ENCODE peak calls at places on chromosomes 1 and 21, in five cellular contexts. Q is foreskin fibroblast, J is astrocyte of the spinal cord, I is hepatocyte, Y is HCT116. K is an unnamed sample.

GRCh38 chr1:201123866-201124265 is 3.1 kb downstream of the ASCL5 start:
- DNase-seq in Y (no peak), I (no peak), Q (no peak), J (no peak), K (no peak)

GRCh38 chr1:213054142-213054541 is 3.1 kb downstream of the RPS6KC1 start:
- DNase-seq in Y (no peak), I (no peak), Q (no peak), J (no peak), K (no peak)

GRCh38 chr1:195981448-195982139 is 626.6 kb downstream of the KCNT2 start:
- DNase-seq in Y (no peak), I (no peak), Q (peak), J (peak), K (no peak)

GRCh38 chr1:220843481-220844011 is 35.7 kb upstream of the HLX start:
- DNase-seq in Y (no peak), I (no peak), Q (no peak), J (peak), K (no peak)

GRCh38 chr1:215104283-215104682 is 21.7 kb downstream of the KCNK2 start:
- DNase-seq in Y (no peak), J (peak), I (no peak), Q (peak), K (no peak)

GRCh38 chr21:15604424-15604823 is 125.4 kb upstream of the USP25 start:
- DNase-seq in I (no peak), J (peak), Q (peak), Y (no peak), K (no peak)

GRCh38 chr1:44037154-44037553 is 5.9 kb upstream of the SLC6A9 start:
- DNase-seq in Y (no peak), I (no peak), Q (no peak), J (no peak), K (no peak)

GRCh38 chr1:66266350-66266749 is 267.6 kb upstream of the SGIP1 start:
- DNase-seq in J (no peak), Y (peak), I (no peak), Q (no peak), K (no peak)

GRCh38 chr21:42200906-42201614 is 17.9 kb upstream of the ABCG1 start:
- DNase-seq in Y (no peak), J (no peak), Q (no peak), I (no peak), K (no peak)

GRCh38 chr1:104056786-104057185 is 307.1 kb downstream of the AMY1C start:
- DNase-seq in Q (no peak), Y (no peak), I (no peak), J (no peak), K (no peak)

GRCh38 chr1:73463848-73464247 is 734.1 kb downstream of the LRRIQ3 start:
- DNase-seq in Y (no peak), J (no peak), Q (no peak), I (no peak), K (no peak)

GRCh38 chr21:45957986-45958610 is 23.5 kb upstream of the COL6A1 start:
- DNase-seq in Y (no peak), Q (peak), I (no peak), J (no peak), K (no peak)

GRCh38 chr1:71307451-71307850 is 226.6 kb upstream of the ZRANB2 start:
- DNase-seq in J (peak), I (no peak), Y (no peak), Q (peak), K (no peak)

GRCh38 chr1:94862718-94863117 is 42.6 kb downstream of the SLC44A3 start:
- DNase-seq in I (no peak), J (no peak), Q (no peak), Y (peak), K (no peak)

GRCh38 chr1:15236226-15237145 is 10.5 kb upstream of the FHAD1 start:
- DNase-seq in Q (no peak), Y (peak), I (no peak), J (peak), K (no peak)

GRCh38 chr1:226778657-226779058 is 39.6 kb upstream of the ITPKB start:
- DNase-seq in I (no peak), Y (no peak), Q (peak), J (peak), K (no peak)

GRCh38 chr1:84830136-84830535 is 62.9 kb downstream of the LPAR3 start:
- DNase-seq in I (no peak), J (no peak), Q (no peak), Y (no peak), K (no peak)

GRCh38 chr1:94698759-94699502 is 121.2 kb upstream of the SLC44A3 start:
- DNase-seq in J (peak), Q (peak), I (peak), Y (peak), K (no peak)

GRCh38 chr1:234217316-234217840 is 155.9 kb upstream of the COA6 start:
- DNase-seq in Q (no peak), J (no peak), I (no peak), Y (no peak), K (no peak)

GRCh38 chr1:186304982-186305949 is 69.8 kb downstream of the TPR start:
- DNase-seq in J (peak), I (peak), Y (peak), Q (peak), K (peak)

GRCh38 chr21:42746593-42747266 is 93.3 kb downstream of the PDE9A start:
- DNase-seq in Y (no peak), I (no peak), J (no peak), Q (no peak), K (no peak)

GRCh38 chr1:85275701-85276289 is 637 bp downstream of the BCL10 start:
- DNase-seq in Q (no peak), Y (peak), I (peak), J (no peak), K (no peak)

GRCh38 chr21:45938811-45939520 is 42.6 kb upstream of the COL6A1 start:
- DNase-seq in J (no peak), Y (no peak), Q (no peak), I (no peak), K (no peak)

GRCh38 chr1:200432586-200432985 is 22.8 kb upstream of the ZNF281 start:
- DNase-seq in Q (no peak), Y (no peak), J (no peak), I (no peak), K (no peak)

GRCh38 chr1:22975694-22976093 is 3.0 kb upstream of the LACTBL1 start:
- DNase-seq in I (no peak), J (no peak), Q (peak), Y (no peak), K (no peak)

GRCh38 chr1:208029381-208030319 is 118.7 kb upstream of the CD34 start:
- DNase-seq in I (no peak), Q (peak), J (peak), Y (no peak), K (no peak)

GRCh38 chr21:28580585-28580984 is 412.1 kb downstream of the LTN1 start:
- DNase-seq in Y (no peak), Q (no peak), I (no peak), J (no peak), K (no peak)

GRCh38 chr1:43293896-43294760 is 6.7 kb upstream of the TIE1 start:
- DNase-seq in I (no peak), Q (peak), Y (no peak), J (peak), K (no peak)

GRCh38 chr1:229380514-229381160 is 37.8 kb upstream of the CCSAP start:
- DNase-seq in J (no peak), Y (no peak), Q (no peak), I (no peak), K (no peak)

GRCh38 chr1:184757406-184757805 is 2.7 kb upstream of the EDEM3 start:
- DNase-seq in J (no peak), I (no peak), Q (no peak), Y (no peak), K (no peak)

GRCh38 chr1:94958081-94958480 is 31.2 kb upstream of the CNN3 start:
- DNase-seq in Y (no peak), I (no peak), Q (no peak), J (no peak), K (no peak)

GRCh38 chr1:1302006-1302430 is 5.7 kb downstream of the ACAP3 start:
- DNase-seq in Y (no peak), J (no peak), I (no peak), Q (no peak), K (no peak)

GRCh38 chr1:148372731-148373130 is 110.4 kb downstream of the PPIAL4G start:
- DNase-seq in Q (peak), I (no peak), J (peak), Y (no peak), K (peak)

GRCh38 chr1:47584249-47584648 is 146.4 kb downstream of the FOXD2 start:
- DNase-seq in I (no peak), J (no peak), Y (no peak), Q (no peak), K (no peak)

GRCh38 chr1:145978860-145979745 is 14.6 kb downstream of the POLR3GL start:
- DNase-seq in I (peak), J (peak), Q (peak), Y (peak), K (peak)

GRCh38 chr21:42377211-42377950 is 11.0 kb upstream of the TFF1 start:
- DNase-seq in Y (no peak), J (no peak), Q (no peak), I (no peak), K (no peak)

GRCh38 chr1:162380061-162380846 is 1.3 kb upstream of the C1orf226 start:
- DNase-seq in Y (no peak), Q (no peak), I (no peak), J (no peak), K (no peak)

GRCh38 chr1:102191723-102192122 is 195.0 kb upstream of the OLFM3 start:
- DNase-seq in J (peak), Q (no peak), Y (peak), I (peak), K (peak)

DNA sequence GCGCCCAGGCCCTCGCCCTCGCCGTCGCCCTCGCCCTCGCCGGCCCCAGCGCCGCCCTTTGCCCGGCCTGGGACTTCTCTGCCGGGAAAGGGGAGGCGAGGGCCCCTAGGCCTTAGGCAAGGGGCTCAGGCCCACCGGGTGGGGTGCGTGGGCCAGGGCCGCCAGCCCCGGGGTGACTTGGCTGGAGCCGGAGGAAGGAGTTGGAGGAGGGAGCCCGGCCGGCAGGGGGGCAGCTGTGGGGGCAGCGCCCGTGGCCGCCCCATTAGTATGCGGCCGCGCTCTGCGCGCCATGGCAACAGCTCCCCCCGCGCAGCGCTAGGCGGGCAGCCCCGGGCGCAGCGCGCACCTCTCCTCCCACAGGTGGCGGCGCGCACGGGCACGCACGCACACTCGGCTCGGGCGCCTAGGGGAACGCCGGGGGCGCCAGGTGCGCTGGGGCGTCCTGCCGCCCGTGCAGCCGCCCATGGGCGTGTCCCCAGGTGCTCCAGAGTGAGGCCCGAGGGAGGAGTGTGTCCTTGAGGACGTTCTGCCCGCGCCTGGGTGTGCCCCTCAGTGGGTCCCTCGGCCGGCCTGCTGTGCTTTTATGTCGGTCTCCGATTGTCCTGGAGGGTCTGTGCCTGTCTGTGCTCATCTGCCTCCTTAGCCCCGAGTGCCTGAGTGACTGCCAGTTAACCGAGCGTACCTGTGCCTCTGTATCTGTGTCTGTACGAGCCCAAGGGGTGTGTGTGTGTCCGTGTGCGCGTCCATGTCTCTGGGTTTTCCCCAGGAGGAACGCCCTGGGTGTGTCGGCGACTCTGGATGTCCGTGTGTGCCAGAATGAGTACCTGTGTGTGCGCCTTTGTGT is 38.1 kb upstream of the WASF2 start:
- DNase-seq in Y (no peak), Q (no peak), J (no peak), I (peak), K (no peak)
- TF ChIP-seq CTCF in Y (no peak), Q (no peak), J (no peak), I (no peak), K (no peak)

DNA sequence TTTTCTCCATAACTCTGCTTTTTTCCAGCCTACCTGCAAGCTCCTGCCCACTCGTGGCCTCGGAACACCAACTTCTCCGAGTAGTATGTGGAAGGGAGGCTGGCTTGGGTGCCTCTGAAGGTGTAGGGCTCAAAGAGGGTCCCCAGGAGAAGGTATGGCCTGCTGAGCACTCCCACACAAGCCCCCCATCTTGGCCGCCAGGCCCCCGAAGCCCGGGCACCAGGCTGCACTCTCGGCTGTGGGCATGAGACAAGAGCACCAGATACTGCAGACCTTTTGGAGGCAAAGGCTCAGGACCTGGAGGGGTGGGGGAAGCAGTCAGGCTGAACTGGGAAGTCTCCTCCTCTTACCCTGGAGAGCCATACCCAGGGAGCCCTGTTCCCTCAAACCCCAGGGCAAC is 1.7 kb downstream of the ZNF692 start:
- DNase-seq in J (no peak), Q (no peak), Y (no peak), I (no peak), K (no peak)
- H3K4me3 ChIP-seq in J (peak), Q (no peak), Y (peak), I (no peak), K (peak)

DNA sequence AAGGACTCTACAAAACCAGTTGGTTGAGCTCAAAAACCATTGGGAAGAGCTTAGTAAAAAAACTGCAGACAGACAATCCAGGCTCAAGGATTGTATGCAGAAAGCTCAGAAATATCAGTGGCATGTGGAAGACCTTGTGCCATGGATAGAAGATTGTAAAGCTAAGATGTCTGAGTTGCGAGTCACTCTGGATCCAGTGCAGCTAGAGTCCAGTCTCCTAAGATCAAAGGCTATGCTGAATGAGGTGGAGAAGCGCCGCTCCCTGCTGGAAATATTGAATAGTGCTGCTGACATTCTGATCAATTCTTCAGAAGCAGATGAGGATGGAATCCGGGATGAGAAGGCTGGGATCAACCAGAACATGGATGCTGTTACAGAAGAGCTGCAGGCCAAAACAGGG is 104.0 kb upstream of the BMP8A start:
- DNase-seq in I (peak), J (peak), Y (peak), Q (peak), K (no peak)
- TF ChIP-seq CTCF in I (peak), J (peak), Y (peak), Q (peak), K (peak)

DNA sequence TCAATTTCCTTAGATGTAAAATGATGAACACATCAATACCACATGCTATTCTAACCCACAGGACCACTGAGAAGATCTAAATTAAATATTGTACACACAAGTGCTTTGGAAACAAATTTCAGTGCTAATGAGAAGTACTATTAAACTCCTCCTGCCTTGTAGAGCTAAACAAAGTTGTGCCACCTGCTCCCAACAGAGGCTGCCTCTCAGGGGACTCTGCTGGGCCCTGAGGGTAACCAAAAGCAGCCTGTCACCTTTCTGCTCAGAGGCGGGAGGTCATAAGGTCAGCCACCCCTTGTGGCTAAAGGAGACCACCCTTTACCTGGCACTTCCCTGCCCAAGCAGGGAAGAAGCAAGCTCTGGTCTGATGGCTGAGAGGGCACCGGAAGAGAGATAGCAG is 6.3 kb downstream of the SLC9A1 start:
- DNase-seq in Y (no peak), I (no peak), J (no peak), Q (no peak), K (no peak)
- H3K4me3 ChIP-seq in Y (no peak), I (no peak), J (no peak), Q (no peak), K (no peak)

DNA sequence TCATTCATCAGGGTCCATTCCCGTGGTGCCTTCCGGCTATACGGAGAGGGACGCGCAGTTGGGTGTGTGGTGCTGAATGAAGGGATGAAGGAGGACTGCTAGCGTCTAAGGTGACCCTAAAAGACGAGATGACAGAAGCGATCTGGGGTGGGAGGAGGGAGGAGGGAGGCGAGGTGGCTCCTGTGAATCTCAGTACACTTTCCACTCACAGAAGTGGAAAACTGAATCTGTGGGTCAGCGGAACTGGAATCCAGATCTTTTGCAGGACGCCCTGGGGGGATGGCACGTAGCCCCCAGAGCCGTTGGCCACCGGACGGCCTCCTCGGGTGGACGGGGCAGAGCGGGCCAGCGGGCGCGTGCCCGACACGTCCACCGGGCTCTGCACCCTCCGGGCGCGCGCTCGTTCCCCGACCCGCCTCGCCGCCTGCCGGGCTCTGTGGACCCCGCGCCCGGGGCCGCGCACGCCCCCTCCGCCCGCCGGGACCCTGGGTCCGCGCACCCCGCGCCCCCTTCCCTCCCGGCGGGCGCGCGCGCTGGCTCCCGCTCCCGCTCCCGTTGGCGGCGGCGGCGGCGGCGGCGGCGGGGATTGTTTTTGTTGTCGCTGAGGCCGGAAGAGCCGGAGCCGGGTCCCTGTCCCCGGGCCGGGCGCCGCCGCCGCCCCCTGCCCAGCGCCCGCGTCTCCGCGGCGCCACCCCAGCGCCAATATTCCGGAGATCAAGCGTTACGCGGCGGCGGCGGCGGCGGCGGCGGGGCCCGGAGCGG is at the start of gene AGO4:
- DNase-seq in Q (peak), I (peak), J (peak), Y (no peak), K (no peak)
- TF ChIP-seq CTCF in Q (no peak), I (no peak), J (no peak), Y (no peak), K (no peak)

GRCh38 chr1:25610822-25611630 is 5.6 kb upstream of the MAN1C1 start:
- DNase-seq in Q (no peak), Y (peak), J (no peak), I (no peak), K (no peak)

GRCh38 chr1:25609921-25610320 is 6.7 kb upstream of the MAN1C1 start:
- DNase-seq in J (no peak), I (peak), Y (no peak), Q (no peak), K (no peak)

GRCh38 chr1:25611843-25612242 is 4.7 kb upstream of the MAN1C1 start:
- DNase-seq in Y (no peak), Q (no peak), J (no peak), I (no peak), K (no peak)

GRCh38 chr1:25607123-25607522 is 9.5 kb upstream of the MAN1C1 start:
- DNase-seq in I (no peak), Q (no peak), Y (no peak), J (no peak), K (no peak)

DNA sequence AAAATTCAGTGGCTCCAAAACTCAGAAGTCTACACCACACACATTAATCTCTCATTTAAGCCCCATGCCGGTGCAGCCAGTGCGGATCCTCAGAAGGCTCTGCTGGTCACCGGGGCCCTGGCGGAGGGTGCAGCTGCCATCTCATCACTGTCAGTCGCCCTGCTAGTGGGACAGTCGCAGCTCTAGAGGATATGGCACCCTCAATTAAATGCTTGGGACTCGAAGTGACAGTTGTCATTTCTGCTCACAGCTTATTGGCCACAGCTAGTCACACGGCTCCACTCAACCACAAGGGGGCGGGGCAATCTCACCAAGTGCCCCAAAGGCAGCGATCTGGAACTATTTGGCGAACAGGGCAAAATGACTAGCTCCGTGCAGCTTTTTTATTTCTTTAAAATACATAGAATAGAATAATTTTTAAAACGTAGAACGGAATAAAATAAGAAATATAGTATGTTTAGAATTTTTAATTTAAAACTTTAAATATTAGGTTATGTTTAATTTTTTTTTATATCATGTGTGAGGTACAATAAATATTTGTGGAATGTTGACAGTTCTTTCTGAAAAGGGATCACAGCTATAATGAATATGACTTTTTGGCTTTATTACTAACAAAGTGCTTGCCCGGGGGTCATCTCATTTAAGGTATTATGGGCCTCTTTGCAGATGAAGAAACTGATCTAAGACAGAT is 8.0 kb upstream of the MAN1C1 start:
- DNase-seq in Y (peak), Q (peak), I (peak), J (peak), K (peak)
- H3K4me3 ChIP-seq in Y (peak), Q (no peak), I (no peak), J (no peak), K (no peak)

K was measured in LNCaP clone FGC.